ENCODE peak calls at places on chromosomes 5 and 9, in four cellular contexts. B is HepG2, A is K562, H is WTC11. J is an unnamed sample.

GRCh38 chr9:78439866-78440830 is 143.2 kb downstream of the PSAT1 start:
- DNase-seq in B (no peak), A (no peak), H (no peak), J (no peak)

GRCh38 chr5:168041583-168041982 is 249.9 kb upstream of the WWC1 start:
- DNase-seq in B (no peak), A (no peak), H (no peak), J (no peak)

GRCh38 chr9:2264081-2264480 is 248.9 kb downstream of the SMARCA2 start:
- DNase-seq in B (no peak), A (no peak), H (no peak), J (no peak)

GRCh38 chr9:121053544-121053943 is 3.5 kb upstream of the C5 start:
- DNase-seq in B (peak), A (no peak), H (no peak), J (no peak)

GRCh38 chr5:172177232-172177631 is 10.8 kb downstream of the STK10 start:
- DNase-seq in B (no peak), A (no peak), H (no peak), J (no peak)

GRCh38 chr5:134053840-134054338 is 49.1 kb upstream of the VDAC1 start:
- DNase-seq in B (no peak), A (no peak), H (no peak), J (no peak)

GRCh38 chr9:137797206-137798120 is 80.1 kb upstream of the CACNA1B start:
- DNase-seq in B (no peak), A (no peak), H (no peak), J (no peak)

GRCh38 chr5:132457371-132458225 is 33.0 kb downstream of the IRF1 start:
- DNase-seq in B (peak), A (no peak), H (no peak), J (no peak)

GRCh38 chr5:96226941-96227552 is 206.0 kb downstream of the PCSK1 start:
- DNase-seq in B (no peak), A (no peak), H (no peak), J (no peak)

GRCh38 chr5:156581725-156582124 is 254.8 kb downstream of the SGCD start:
- DNase-seq in B (no peak), A (no peak), H (no peak), J (no peak)

GRCh38 chr5:146048994-146049703 is 56.2 kb downstream of the PLAC8L1 start:
- DNase-seq in B (peak), A (peak), H (peak), J (peak)

GRCh38 chr5:151451626-151452520 is 4.5 kb downstream of the SLC36A1 start:
- DNase-seq in B (peak), A (peak), H (no peak), J (no peak)

GRCh38 chr9:117084221-117084620 is 330.6 kb downstream of the ASTN2 start:
- DNase-seq in B (no peak), A (no peak), H (no peak), J (no peak)

GRCh38 chr9:117080996-117081395 is 333.9 kb downstream of the ASTN2 start:
- DNase-seq in B (no peak), A (no peak), H (no peak), J (no peak)

GRCh38 chr9:117076571-117077300 is 338.1 kb downstream of the ASTN2 start:
- DNase-seq in B (no peak), A (no peak), H (peak), J (no peak)

GRCh38 chr9:117083440-117083984 is 331.3 kb downstream of the ASTN2 start:
- DNase-seq in B (no peak), A (no peak), H (no peak), J (no peak)

GRCh38 chr9:117081641-117082317 is 333.1 kb downstream of the ASTN2 start:
- DNase-seq in B (no peak), A (no peak), H (no peak), J (no peak)
- TF ChIP-seq ELF4 in B (no peak), A (no peak), H (no peak), J (no peak)

GRCh38 chr9:79952401-79952800 is 380.6 kb downstream of the TLE4 start:
- DNase-seq in B (no peak), A (no peak), H (no peak), J (no peak)

GRCh38 chr9:79953908-79954307 is 382.1 kb downstream of the TLE4 start:
- DNase-seq in B (no peak), A (no peak), H (no peak), J (no peak)

DNA sequence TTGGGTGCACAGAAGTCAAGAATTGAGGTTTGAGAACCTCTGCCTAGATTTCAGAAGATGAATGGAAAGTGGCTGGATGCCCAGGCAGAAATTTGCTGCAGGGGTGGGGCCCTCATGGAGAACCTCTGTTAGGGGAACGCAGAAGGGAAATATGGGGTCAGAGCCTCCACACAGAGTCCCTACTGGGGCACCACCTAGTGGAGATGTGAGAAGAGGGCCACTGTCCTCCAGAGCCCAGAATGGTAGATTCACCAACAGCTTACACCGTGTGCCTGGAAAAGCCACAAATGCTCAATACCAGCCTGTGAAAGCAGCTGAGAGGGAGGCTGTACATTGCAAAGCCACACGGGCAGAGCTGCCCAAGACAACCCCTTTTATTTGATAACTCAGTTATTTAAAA is 383.5 kb downstream of the TLE4 start:
- DNase-seq in B (no peak), A (no peak), H (peak), J (no peak)
- TF ChIP-seq ELF4 in B (no peak), A (no peak), H (no peak), J (no peak)

GRCh38 chr9:122370869-122371467 is at the start of gene PTGS1:
- DNase-seq in B (no peak), A (peak), H (peak), J (no peak)
- TF ChIP-seq ELF4 in B (no peak), A (no peak), H (no peak), J (no peak)

GRCh38 chr9:133558191-133559126 is 24.0 kb downstream of the ADAMTSL2 start:
- DNase-seq in B (peak), A (peak), H (no peak), J (peak)
- TF ChIP-seq ELF4 in B (no peak), A (no peak), H (no peak), J (no peak)

GRCh38 chr5:83548556-83548955 is 77.0 kb downstream of the VCAN start:
- DNase-seq in B (no peak), A (no peak), H (no peak), J (no peak)
- TF ChIP-seq ELF4 in B (no peak), A (no peak), H (no peak), J (no peak)

GRCh38 chr9:126986506-126986951 is 71.9 kb downstream of the RALGPS1 start:
- DNase-seq in B (peak), A (no peak), H (no peak), J (no peak)
- TF ChIP-seq ELF4 in B (no peak), A (no peak), H (no peak), J (no peak)

GRCh38 chr5:107112207-107112606 is 558.5 kb downstream of the EFNA5 start:
- DNase-seq in B (no peak), A (no peak), H (no peak), J (no peak)
- TF ChIP-seq ELF4 in B (no peak), A (no peak), H (no peak), J (no peak)

GRCh38 chr9:93646640-93647178 is 70.3 kb downstream of the PHF2 start:
- DNase-seq in B (no peak), A (no peak), H (peak), J (no peak)
- TF ChIP-seq ELF4 in B (no peak), A (no peak), H (no peak), J (no peak)

GRCh38 chr5:176392526-176392925 is 4.0 kb downstream of the HIGD2A start:
- DNase-seq in B (no peak), A (no peak), H (no peak), J (no peak)

GRCh38 chr5:176394881-176395675 is 6.5 kb downstream of the HIGD2A start:
- DNase-seq in B (no peak), A (no peak), H (no peak), J (no peak)

GRCh38 chr5:176394096-176394495 is 5.5 kb downstream of the HIGD2A start:
- DNase-seq in B (no peak), A (no peak), H (no peak), J (no peak)

GRCh38 chr5:176397736-176398420 is 9.3 kb downstream of the HIGD2A start:
- DNase-seq in B (no peak), A (no peak), H (no peak), J (no peak)

GRCh38 chr5:176396330-176396729 is 7.8 kb downstream of the HIGD2A start:
- DNase-seq in B (no peak), A (peak), H (no peak), J (peak)
- TF ChIP-seq ELF4 in B (no peak), A (no peak), H (no peak), J (no peak)

DNA sequence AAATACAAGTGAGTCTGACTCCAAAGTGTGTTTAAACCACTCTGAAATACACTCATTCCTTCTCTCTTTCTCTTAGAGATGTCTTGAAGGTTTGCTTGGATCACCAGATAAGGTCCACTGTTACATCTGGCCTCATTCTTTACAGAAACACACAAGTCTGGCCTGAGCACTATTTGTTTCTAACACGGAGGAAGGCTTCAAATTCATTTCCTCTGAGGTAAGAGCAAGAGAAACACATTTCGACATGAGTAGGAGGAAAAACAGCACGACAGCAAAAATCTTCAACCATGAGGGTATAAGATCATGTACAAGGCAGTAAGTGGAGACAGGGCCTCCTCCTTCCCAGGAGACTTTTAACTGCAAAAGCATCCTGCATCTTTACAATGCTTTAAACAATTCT is 8.0 kb downstream of the SIL1 start:
- DNase-seq in B (no peak), A (no peak), H (no peak), J (no peak)
- TF ChIP-seq ELF4 in B (no peak), A (no peak), H (no peak), J (no peak)